ENCODE peak calls at places on chromosome 22, in seven cellular contexts. J is fibroblast of the conjunctiva; E is amniotic epithelial cell; L is stimulated activated CD4-positive, alpha-beta T cell treated with anti-CD3 and anti-CD28 coated beads, Interleukin-4, amount 100 ng/mL, for 48 hours; G is nucleus accumbens; N is A549; P is H4. F is an unnamed sample.

GRCh38 chr22:48488149-48488551 is 1339.5 kb downstream of the BRD1 start:
- DNase-seq in N (peak; percentile 37), J (no peak), P (no peak), L (no peak), G (no peak), E (no peak), F (no peak)

GRCh38 chr22:39689421-39689820 is 118.9 kb downstream of the CACNA1I start:
- DNase-seq in N (no peak), E (no peak), G (no peak), L (no peak), J (no peak), P (no peak), F (no peak)

GRCh38 chr22:27472975-27473374 is 328.6 kb downstream of the MN1 start:
- DNase-seq in J (no peak), N (no peak), E (no peak), L (no peak), G (no peak), P (no peak), F (no peak)

GRCh38 chr22:24471570-24471969 is 23.6 kb upstream of the UPB1 start:
- DNase-seq in J (peak; percentile 42), L (no peak), E (peak; percentile 37), N (no peak), G (no peak), P (no peak), F (no peak)

GRCh38 chr22:32542332-32543019 is 67.9 kb downstream of the FBXO7 start:
- DNase-seq in L (no peak), J (no peak), E (no peak), G (no peak), P (no peak), N (no peak), F (no peak)

GRCh38 chr22:36201630-36202312 is at the start of gene APOL4:
- DNase-seq in J (no peak), P (no peak), N (no peak), L (no peak), G (no peak), E (no peak), F (peak; percentile 40)

GRCh38 chr22:37384691-37385090 is 42.6 kb downstream of the ELFN2 start:
- DNase-seq in G (no peak), E (no peak), N (no peak), P (no peak), L (no peak), J (no peak), F (no peak)

GRCh38 chr22:48378673-48379072 is 1449.0 kb downstream of the BRD1 start:
- DNase-seq in G (no peak), J (no peak), E (no peak), L (no peak), P (no peak), N (no peak), F (no peak)

GRCh38 chr22:45212306-45212709 is 28.4 kb downstream of the KIAA0930 start:
- DNase-seq in L (no peak), N (peak; percentile 74), E (peak; percentile 76), G (peak; percentile 85), J (peak; percentile 83), P (peak; percentile 90), F (peak; percentile 88)

GRCh38 chr22:36928181-36928580 is 14.8 kb downstream of the CSF2RB start:
- DNase-seq in L (no peak), J (no peak), P (no peak), N (no peak), E (no peak), G (no peak), F (no peak)

GRCh38 chr22:27489265-27489675 is 312.3 kb downstream of the MN1 start:
- DNase-seq in P (no peak), G (no peak), J (peak; percentile 53), E (peak; percentile 73), L (no peak), N (peak; percentile 38), F (no peak)

GRCh38 chr22:29625090-29625825 is 21.8 kb downstream of the NF2 start:
- DNase-seq in L (no peak), J (peak; percentile 65), E (peak; percentile 69), P (peak; percentile 42), G (no peak), N (peak; percentile 69), F (peak; percentile 45)

GRCh38 chr22:36445158-36445668 is 36.2 kb downstream of the TXN2 start:
- DNase-seq in P (peak; percentile 38), J (no peak), G (no peak), E (peak; percentile 99), L (no peak), N (no peak), F (no peak)

GRCh38 chr22:30310881-30311771 is 15.6 kb downstream of the TBC1D10A start:
- DNase-seq in J (peak; percentile 49), L (no peak), E (peak; percentile 88), P (peak; percentile 49), N (no peak), G (no peak), F (no peak)

GRCh38 chr22:50481440-50482106 is at the start of gene ADM2:
- DNase-seq in J (no peak), G (no peak), N (no peak), L (peak; percentile 42), P (no peak), E (no peak), F (no peak)

GRCh38 chr22:36493690-36494110 is 12.3 kb upstream of the TXN2 start:
- DNase-seq in G (no peak), L (no peak), P (no peak), J (no peak), E (no peak), N (no peak), F (no peak)

GRCh38 chr22:19607198-19608113 is 83.2 kb upstream of the CLDN5 start:
- DNase-seq in P (no peak), L (peak; percentile 44), N (no peak), G (no peak), J (no peak), E (no peak), F (no peak)

GRCh38 chr22:44807232-44807631 is 54.9 kb downstream of the ARHGAP8 start:
- DNase-seq in L (no peak), G (no peak), J (no peak), P (no peak), E (no peak), N (no peak), F (no peak)

GRCh38 chr22:19070397-19071169 is 51.6 kb downstream of the DGCR2 start:
- DNase-seq in J (no peak), L (no peak), E (no peak), G (no peak), N (no peak), P (no peak), F (no peak)

GRCh38 chr22:50089231-50090140 is at the start of gene MOV10L1:
- DNase-seq in J (peak; percentile 17), N (no peak), G (no peak), E (peak; percentile 58), P (no peak), L (peak; percentile 22), F (no peak)

GRCh38 chr22:43994416-43994815 is 29.7 kb upstream of the PARVB start:
- DNase-seq in P (no peak), J (no peak), L (no peak), G (no peak), N (no peak), E (no peak), F (no peak)

GRCh38 chr22:37273126-37273845 is 9.0 kb upstream of the CYTH4 start:
- DNase-seq in G (no peak), E (peak; percentile 81), J (no peak), N (no peak), P (peak; percentile 32), L (no peak), F (no peak)

GRCh38 chr22:49885281-49885680 is 31.6 kb downstream of the ZBED4 start:
- DNase-seq in E (no peak), L (no peak), J (no peak), N (no peak), G (no peak), P (no peak), F (no peak)

GRCh38 chr22:41589260-41589600 is 410 bp downstream of the PMM1 start:
- DNase-seq in P (no peak), L (no peak), N (no peak), E (peak; percentile 15), G (no peak), J (no peak), F (no peak)

GRCh38 chr22:43534916-43535315 is 123.1 kb downstream of the MPPED1 start:
- DNase-seq in G (no peak), P (no peak), J (no peak), E (no peak), L (no peak), N (no peak), F (no peak)